ENCODE peak calls at places on chromosomes 7 and 10, in ten cellular contexts. F is lower lobe of right lung, U is NB4, W is cardiac muscle cell, J is A549, I is colonic mucosa, Q is choroid plexus epithelial cell, Z is left ventricle myocardium inferior, C is A673, Y is right cardiac atrium. P is an unnamed sample.

GRCh38 chr10:120336910-120337540 is 120.0 kb upstream of the PLPP4 start:
- DNase-seq in F (peak; percentile 49), U (peak; percentile 61), W (peak; percentile 46), J (peak; percentile 49), I (peak; percentile 51), Q (peak; percentile 71), Z (no peak), C (peak; percentile 70), Y (no peak), P (peak; percentile 31)

GRCh38 chr7:8442814-8443304 is 9.4 kb downstream of the NXPH1 start:
- DNase-seq in F (peak; percentile 73), U (peak; percentile 20), W (peak; percentile 42), J (no peak), I (peak; percentile 47), Q (peak; percentile 11), Z (peak; percentile 46), C (peak; percentile 31), Y (peak; percentile 62), P (peak; percentile 18)

GRCh38 chr10:132397671-132398565 is 918 bp downstream of the PWWP2B start:
- DNase-seq in F (peak; percentile 73), U (peak; percentile 86), W (peak; percentile 45), J (peak; percentile 47), I (peak; percentile 67), Q (peak; percentile 28), Z (peak; percentile 32), C (peak; percentile 49), Y (peak; percentile 71), P (peak; percentile 66)

GRCh38 chr7:159063046-159063840 is 81.4 kb downstream of the VIPR2 start:
- DNase-seq in F (no peak), U (no peak), W (no peak), J (no peak), I (no peak), Q (no peak), Z (no peak), C (no peak), Y (no peak), P (no peak)

GRCh38 chr10:3197354-3198003 is 24.9 kb upstream of the PITRM1 start:
- DNase-seq in F (peak; percentile 80), U (peak; percentile 71), W (peak; percentile 87), J (peak; percentile 78), I (peak; percentile 78), Q (peak; percentile 85), Z (peak; percentile 77), C (peak; percentile 83), Y (peak; percentile 80), P (peak; percentile 76)

GRCh38 chr10:68559872-68560200 is 301 bp upstream of the TET1 start:
- DNase-seq in F (no peak), U (peak; percentile 81), W (no peak), J (no peak), I (no peak), Q (no peak), Z (no peak), C (no peak), Y (no peak), P (no peak)

GRCh38 chr10:131000737-131001136 is 310.8 kb downstream of the TCERG1L start:
- DNase-seq in F (no peak), U (peak; percentile 16), W (no peak), J (no peak), I (no peak), Q (no peak), Z (no peak), C (no peak), Y (no peak), P (no peak)

GRCh38 chr10:80281292-80281691 is 8.2 kb downstream of the MAT1A start:
- DNase-seq in F (no peak), U (peak; percentile 64), W (no peak), J (no peak), I (peak; percentile 6), Q (no peak), Z (no peak), C (no peak), Y (no peak), P (no peak)

GRCh38 chr10:62912086-62912485 is 95.9 kb upstream of the EGR2 start:
- DNase-seq in F (no peak), U (no peak), W (no peak), J (no peak), I (no peak), Q (no peak), Z (no peak), C (no peak), Y (no peak), P (no peak)

GRCh38 chr10:89702121-89702480 is 711 bp downstream of the KIF20B start:
- DNase-seq in F (no peak), U (peak; percentile 53), W (no peak), J (no peak), I (peak; percentile 25), Q (no peak), Z (no peak), C (peak; percentile 34), Y (no peak), P (peak; percentile 21)

GRCh38 chr10:12911795-12912194 is 89.7 kb downstream of the CCDC3 start:
- DNase-seq in F (no peak), U (no peak), W (no peak), J (no peak), I (no peak), Q (no peak), Z (no peak), C (no peak), Y (no peak), P (no peak)

DNA sequence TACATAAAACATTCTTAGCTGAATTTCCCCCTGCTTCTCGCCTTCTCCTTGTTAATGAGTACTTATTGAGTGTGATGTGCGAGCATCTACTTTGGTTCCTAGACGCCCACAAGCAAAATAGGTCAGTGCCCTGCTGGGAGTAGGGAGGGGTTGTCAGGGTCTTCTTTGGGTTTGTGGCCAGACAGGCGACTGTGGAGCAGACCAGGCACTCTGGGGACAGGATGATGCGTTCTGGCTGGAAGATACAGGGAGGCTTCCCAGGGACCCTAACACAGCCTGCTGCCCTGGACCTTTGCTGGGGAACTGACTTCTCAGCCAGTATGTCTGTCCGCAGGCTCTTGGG is 227.2 kb downstream of the CUX1 start:
- DNase-seq in F (no peak), U (no peak), W (no peak), J (no peak), I (no peak), Q (no peak), Z (no peak), C (no peak), Y (no peak), P (no peak)
- H3K4me3 ChIP-seq in F (no peak overlapping the region), U (no peak overlapping the region), W (no peak overlapping the region), J (no peak overlapping the region), I (no peak overlapping the region), Q (no peak overlapping the region), Z (peak overlapping the region; percentile 52), C (no peak overlapping the region), Y (no peak overlapping the region), P (no peak overlapping the region)

DNA sequence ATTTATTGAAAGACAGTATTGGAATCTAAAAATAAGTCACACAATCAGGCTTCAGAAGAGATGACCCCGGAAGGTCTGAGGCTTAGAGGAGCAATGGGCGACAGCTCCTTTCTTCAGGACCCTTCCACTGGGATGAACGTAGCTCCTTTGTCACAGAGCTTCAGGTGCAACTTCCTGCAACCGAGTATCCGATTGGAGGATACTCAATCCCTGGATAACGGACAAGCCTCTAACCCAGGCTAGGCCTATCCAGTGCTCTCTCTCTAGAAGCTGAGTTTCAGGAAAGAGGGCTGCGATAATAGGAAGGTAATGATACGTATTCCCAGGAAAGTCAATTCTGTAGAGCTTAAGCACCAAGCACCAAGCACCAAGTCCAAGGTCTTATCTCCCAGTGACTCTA is 349.4 kb upstream of the NPSR1 start:
- DNase-seq in F (no peak), U (no peak), W (no peak), J (no peak), I (no peak), Q (no peak), Z (no peak), C (no peak), Y (no peak), P (no peak)
- H3K4me3 ChIP-seq in F (no peak overlapping the region), U (no peak overlapping the region), W (no peak overlapping the region), J (no peak overlapping the region), I (no peak overlapping the region), Q (no peak overlapping the region), Z (no peak overlapping the region), C (no peak overlapping the region), Y (no peak overlapping the region), P (no peak overlapping the region)

GRCh38 chr10:43645866-43646265 is 2.8 kb downstream of the ZNF32 start:
- DNase-seq in F (no peak), U (no peak), W (no peak), J (no peak), I (no peak), Q (no peak), Z (no peak), C (no peak), Y (no peak), P (no peak)

GRCh38 chr10:43648083-43648391 is 644 bp downstream of the ZNF32 start:
- DNase-seq in F (no peak), U (peak; percentile 76), W (no peak), J (no peak), I (no peak), Q (peak; percentile 31), Z (no peak), C (peak; percentile 55), Y (no peak), P (peak; percentile 13)

GRCh38 chr10:43649149-43649523 is 455 bp upstream of the ZNF32 start:
- DNase-seq in F (no peak), U (no peak), W (peak; percentile 61), J (no peak), I (no peak), Q (peak; percentile 45), Z (no peak), C (no peak), Y (no peak), P (peak; percentile 30)

GRCh38 chr10:43648392-43649148 is at the start of gene ZNF32:
- DNase-seq in F (peak; percentile 89), U (peak; percentile 85), W (peak; percentile 92), J (peak; percentile 86), I (peak; percentile 81), Q (peak; percentile 88), Z (peak; percentile 88), C (peak; percentile 91), Y (peak; percentile 88), P (peak; percentile 77)

DNA sequence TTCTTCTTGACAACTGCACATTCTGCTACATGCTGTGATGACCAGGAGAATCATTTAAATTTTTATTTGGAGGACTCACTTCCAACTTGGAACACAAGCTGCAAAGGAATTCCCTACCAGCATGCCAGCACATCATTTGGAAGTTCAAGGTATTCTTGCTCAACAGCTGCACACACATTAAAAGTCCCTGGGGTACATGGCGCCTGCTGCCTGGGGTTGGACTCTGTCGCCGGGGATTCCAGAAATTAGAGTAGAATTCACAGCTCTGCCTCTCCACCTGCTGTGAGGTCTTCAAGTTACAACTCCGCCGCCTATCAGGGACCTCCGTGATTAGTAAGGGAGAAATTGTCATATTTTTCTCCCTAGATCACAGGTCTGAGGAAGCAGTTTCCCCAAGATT is 1.1 kb downstream of the ZNF32 start:
- DNase-seq in F (no peak), U (peak; percentile 8), W (no peak), J (no peak), I (no peak), Q (no peak), Z (no peak), C (peak; percentile 40), Y (no peak), P (peak; percentile 10)
- H3K4me3 ChIP-seq in F (peak overlapping the region; percentile 89), U (peak overlapping the region; percentile 55), W (peak overlapping the region; percentile 46), J (no peak overlapping the region), I (peak overlapping the region; percentile 96), Q (no peak overlapping the region), Z (peak overlapping the region; percentile 96), C (peak overlapping the region; percentile 73), Y (peak overlapping the region; percentile 89), P (no peak overlapping the region)

DNA sequence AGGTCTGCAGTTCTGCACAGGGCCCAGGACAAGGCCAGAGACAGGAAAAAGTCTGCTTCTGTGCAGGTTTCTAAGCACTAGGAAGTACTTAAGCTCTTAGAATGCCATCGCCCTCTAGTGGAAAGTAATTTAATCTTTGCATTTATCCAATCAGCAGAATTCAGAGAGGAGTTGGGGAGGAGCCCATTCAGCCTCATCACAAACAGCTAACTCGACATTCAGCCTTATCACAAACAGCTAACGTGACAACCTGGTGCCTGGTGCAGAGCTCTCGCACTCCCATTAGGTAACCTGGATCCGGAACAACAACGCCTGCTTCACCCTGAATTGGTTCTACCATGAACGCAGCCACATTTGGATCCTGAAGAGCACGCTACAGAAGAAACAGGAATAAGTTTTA is 15.2 kb downstream of the OAT start:
- DNase-seq in F (no peak), U (peak; percentile 90), W (peak; percentile 89), J (peak; percentile 86), I (no peak), Q (peak; percentile 95), Z (no peak), C (peak; percentile 88), Y (no peak), P (peak; percentile 86)
- H3K4me3 ChIP-seq in F (no peak overlapping the region), U (no peak overlapping the region), W (no peak overlapping the region), J (no peak overlapping the region), I (no peak overlapping the region), Q (no peak overlapping the region), Z (no peak overlapping the region), C (no peak overlapping the region), Y (no peak overlapping the region), P (no peak overlapping the region)

P was measured in fibroblast of mammary gland.